ENCODE peak calls at places on chromosomes 5 and 9, in ten cellular contexts. K is heart left ventricle, T is testis, G is A549, F is thyroid gland, Q is endothelial cell of umbilical vein, H is sigmoid colon, Z is IMR-90, V is HCT116, I is body of pancreas. J is an unnamed sample. For H3K4me1, the result is how much of the 10 kb centered on the place peaks cover.

GRCh38 chr9:98375138-98375726 is 119.8 kb upstream of the TBC1D2 start:
- DNase-seq in K (no peak), T (no peak), G (no peak), F (no peak), Q (peak), H (no peak), Z (peak), V (no peak), I (no peak), J (no peak)

GRCh38 chr9:76680716-76681431 is 83.4 kb upstream of the PCA3 start:
- DNase-seq in K (no peak), T (no peak), G (no peak), F (no peak), Q (no peak), H (no peak), Z (no peak), V (no peak), I (no peak), J (no peak)

GRCh38 chr5:151694035-151694485 is 7.3 kb upstream of the SPARC start:
- DNase-seq in K (no peak), T (peak), G (no peak), F (no peak), Q (no peak), H (no peak), Z (no peak), V (no peak), I (no peak), J (no peak)

GRCh38 chr5:123518111-123518510 is 6.1 kb downstream of the CSNK1G3 start:
- DNase-seq in K (no peak), T (no peak), G (no peak), F (no peak), Q (no peak), H (no peak), Z (no peak), V (no peak), I (no peak), J (no peak)

GRCh38 chr9:134170525-134171315 is 6.4 kb upstream of the RNU6ATAC start:
- DNase-seq in K (no peak), T (no peak), G (no peak), F (no peak), Q (no peak), H (no peak), Z (no peak), V (no peak), I (no peak), J (no peak)

GRCh38 chr5:123754903-123755302 is 242.9 kb downstream of the CSNK1G3 start:
- DNase-seq in K (no peak), T (no peak), G (no peak), F (peak), Q (no peak), H (no peak), Z (peak), V (no peak), I (no peak), J (no peak)

GRCh38 chr5:22541037-22541436 is 312.1 kb downstream of the CDH12 start:
- DNase-seq in K (no peak), T (no peak), G (no peak), F (no peak), Q (no peak), H (no peak), Z (no peak), V (no peak), I (no peak), J (no peak)

GRCh38 chr5:56873056-56873455 is 36.3 kb upstream of the SETD9 start:
- DNase-seq in K (no peak), T (no peak), G (no peak), F (no peak), Q (no peak), H (no peak), Z (no peak), V (no peak), I (no peak), J (no peak)

GRCh38 chr9:130137081-130137869 is 34.9 kb upstream of the NCS1 start:
- DNase-seq in K (no peak), T (no peak), G (no peak), F (no peak), Q (no peak), H (no peak), Z (no peak), V (no peak), I (no peak), J (no peak)

GRCh38 chr5:88676637-88677481 is 206.1 kb downstream of the MEF2C start:
- DNase-seq in K (no peak), T (no peak), G (no peak), F (no peak), Q (no peak), H (no peak), Z (no peak), V (no peak), I (no peak), J (no peak)

GRCh38 chr5:60436518-60436917 is 263.4 kb downstream of the DEPDC1B start:
- DNase-seq in K (no peak), T (no peak), G (no peak), F (no peak), Q (no peak), H (no peak), Z (no peak), V (no peak), I (no peak), J (no peak)

GRCh38 chr5:41508186-41508585 is 2.2 kb downstream of the PLCXD3 start:
- DNase-seq in K (no peak), T (no peak), G (no peak), F (no peak), Q (no peak), H (no peak), Z (no peak), V (no peak), I (no peak), J (no peak)

GRCh38 chr5:1753490-1753889 is 46.1 kb downstream of the MRPL36 start:
- DNase-seq in K (no peak), T (peak), G (no peak), F (no peak), Q (no peak), H (peak), Z (no peak), V (no peak), I (no peak), J (no peak)

GRCh38 chr5:35884789-35885172 is 28.1 kb downstream of the IL7R start:
- DNase-seq in K (no peak), T (no peak), G (no peak), F (no peak), Q (no peak), H (no peak), Z (no peak), V (no peak), I (no peak), J (no peak)

GRCh38 chr5:153782589-153783238 is 256.0 kb downstream of the FAM114A2 start:
- DNase-seq in K (no peak), T (no peak), G (no peak), F (no peak), Q (no peak), H (no peak), Z (peak), V (no peak), I (no peak), J (no peak)

GRCh38 chr5:62931081-62931480 is 352.5 kb downstream of the LRRC70 start:
- DNase-seq in K (no peak), T (no peak), G (no peak), F (no peak), Q (no peak), H (no peak), Z (no peak), V (no peak), I (no peak), J (no peak)

GRCh38 chr5:33761139-33761538 is 130.7 kb downstream of the ADAMTS12 start:
- DNase-seq in K (no peak), T (no peak), G (no peak), F (no peak), Q (no peak), H (no peak), Z (peak), V (no peak), I (no peak), J (no peak)

GRCh38 chr9:116718111-116718510 is 31.0 kb downstream of the TRIM32 start:
- DNase-seq in K (no peak), T (no peak), G (no peak), F (no peak), Q (no peak), H (no peak), Z (no peak), V (no peak), I (no peak), J (no peak)

GRCh38 chr5:74199436-74200210 is 440.9 kb downstream of the ENC1 start:
- DNase-seq in K (no peak), T (no peak), G (no peak), F (no peak), Q (no peak), H (no peak), Z (peak), V (no peak), I (no peak), J (no peak)

GRCh38 chr9:97519441-97519970 is 18.0 kb downstream of the TMOD1 start:
- DNase-seq in K (no peak), T (no peak), G (no peak), F (no peak), Q (no peak), H (peak), Z (no peak), V (no peak), I (no peak), J (no peak)

GRCh38 chr9:113219972-113220371 is 1.1 kb downstream of the FKBP15 start:
- DNase-seq in K (no peak), T (no peak), G (no peak), F (no peak), Q (no peak), H (no peak), Z (peak), V (no peak), I (no peak), J (no peak)

GRCh38 chr9:118686940-118687339 is 682.3 kb downstream of the BRINP1 start:
- DNase-seq in K (no peak), T (no peak), G (no peak), F (no peak), Q (peak), H (no peak), Z (no peak), V (no peak), I (no peak), J (no peak)

GRCh38 chr5:148979104-148979723 is 83.6 kb downstream of the SH3TC2 start:
- DNase-seq in K (no peak), T (no peak), G (no peak), F (no peak), Q (no peak), H (no peak), Z (no peak), V (no peak), I (peak), J (no peak)

GRCh38 chr9:137972988-137973470 is 95.4 kb downstream of the CACNA1B start:
- DNase-seq in K (no peak), T (peak), G (no peak), F (no peak), Q (no peak), H (peak), Z (no peak), V (no peak), I (no peak), J (no peak)

GRCh38 chr9:91948423-91949292 is 1.4 kb downstream of the ROR2 start:
- DNase-seq in K (no peak), T (peak), G (peak), F (peak), Q (no peak), H (peak), Z (peak), V (peak), I (peak), J (no peak)

GRCh38 chr9:70902705-70903131 is 218.7 kb downstream of the TRPM3 start:
- DNase-seq in K (no peak), T (peak), G (peak), F (no peak), Q (peak), H (no peak), Z (peak), V (no peak), I (peak), J (no peak)

DNA sequence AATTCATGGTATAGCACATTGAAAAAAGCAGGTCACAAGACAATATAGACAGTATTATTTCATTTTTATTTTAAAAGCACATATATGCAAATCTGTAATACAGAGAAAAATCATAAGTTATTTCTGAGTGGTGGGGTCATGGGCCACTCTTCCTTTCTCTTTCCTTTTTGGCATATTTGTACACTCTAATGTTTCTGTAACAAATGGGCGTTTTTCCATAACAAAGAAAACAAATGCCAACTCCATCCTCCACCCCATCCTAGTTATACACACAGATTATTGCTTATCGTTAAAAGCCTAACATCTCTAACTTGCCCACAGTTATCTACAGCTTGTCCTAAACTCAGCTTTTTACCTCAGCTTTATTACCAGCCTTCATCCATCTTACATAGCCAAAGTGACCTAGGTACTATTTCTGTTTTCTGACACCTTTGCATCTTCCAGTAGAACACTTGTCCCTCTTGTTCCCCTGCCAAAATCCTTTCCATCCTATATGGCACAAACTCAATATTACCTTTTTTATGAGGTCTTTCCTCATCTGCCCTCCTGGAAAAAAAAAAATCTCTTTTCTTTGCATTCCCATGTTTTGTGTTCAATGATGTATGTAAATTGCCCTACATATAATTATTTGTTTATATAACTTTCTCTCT is 4.1 kb downstream of the KIAA0825 start:
- DNase-seq in K (no peak), T (no peak), G (no peak), F (no peak), Q (peak), H (no peak), Z (no peak), V (no peak), I (no peak), J (no peak)
- H3K4me1 ChIP-seq in K (under half), T (under half), G (under half), F (under half), Q (under half), H (under half), Z (under half), V (under half), I (under half), J (under half)

GRCh38 chr9:28264368-28264767 is 691.1 kb upstream of the C9orf72 start:
- DNase-seq in K (no peak), T (no peak), G (no peak), F (no peak), Q (no peak), H (no peak), Z (peak), V (no peak), I (no peak), J (no peak)

GRCh38 chr9:28267351-28267750 is 694.1 kb upstream of the C9orf72 start:
- DNase-seq in K (no peak), T (no peak), G (no peak), F (no peak), Q (no peak), H (no peak), Z (no peak), V (no peak), I (no peak), J (no peak)

GRCh38 chr9:28270156-28270555 is 696.9 kb upstream of the C9orf72 start:
- DNase-seq in K (no peak), T (no peak), G (no peak), F (no peak), Q (no peak), H (no peak), Z (no peak), V (no peak), I (no peak), J (no peak)
- TF ChIP-seq POLR2A in K (no peak), T (no peak), G (no peak), F (no peak), Q (no peak), H (no peak), Z (no peak), V (no peak), I (no peak), J (no peak)

GRCh38 chr9:125654121-125654520 is 52.9 kb downstream of the MAPKAP1 start:
- DNase-seq in K (no peak), T (no peak), G (no peak), F (no peak), Q (no peak), H (no peak), Z (no peak), V (no peak), I (no peak), J (no peak)

GRCh38 chr9:125652771-125653170 is 54.2 kb downstream of the MAPKAP1 start:
- DNase-seq in K (no peak), T (no peak), G (no peak), F (no peak), Q (no peak), H (no peak), Z (no peak), V (no peak), I (no peak), J (no peak)

GRCh38 chr9:125655074-125655633 is 51.9 kb downstream of the MAPKAP1 start:
- DNase-seq in K (no peak), T (no peak), G (no peak), F (no peak), Q (no peak), H (no peak), Z (no peak), V (no peak), I (no peak), J (no peak)

GRCh38 chr9:125659201-125659840 is 47.7 kb downstream of the MAPKAP1 start:
- DNase-seq in K (no peak), T (no peak), G (no peak), F (no peak), Q (no peak), H (no peak), Z (peak), V (no peak), I (no peak), J (no peak)

GRCh38 chr9:125655691-125656410 is 51.2 kb downstream of the MAPKAP1 start:
- DNase-seq in K (no peak), T (no peak), G (no peak), F (no peak), Q (peak), H (no peak), Z (peak), V (no peak), I (no peak), J (no peak)
- H3K4me1 ChIP-seq in K (under half), T (under half), G (under half), F (under half), Q (under half), H (under half), Z (under half), V (under half), I (under half), J (under half)

DNA sequence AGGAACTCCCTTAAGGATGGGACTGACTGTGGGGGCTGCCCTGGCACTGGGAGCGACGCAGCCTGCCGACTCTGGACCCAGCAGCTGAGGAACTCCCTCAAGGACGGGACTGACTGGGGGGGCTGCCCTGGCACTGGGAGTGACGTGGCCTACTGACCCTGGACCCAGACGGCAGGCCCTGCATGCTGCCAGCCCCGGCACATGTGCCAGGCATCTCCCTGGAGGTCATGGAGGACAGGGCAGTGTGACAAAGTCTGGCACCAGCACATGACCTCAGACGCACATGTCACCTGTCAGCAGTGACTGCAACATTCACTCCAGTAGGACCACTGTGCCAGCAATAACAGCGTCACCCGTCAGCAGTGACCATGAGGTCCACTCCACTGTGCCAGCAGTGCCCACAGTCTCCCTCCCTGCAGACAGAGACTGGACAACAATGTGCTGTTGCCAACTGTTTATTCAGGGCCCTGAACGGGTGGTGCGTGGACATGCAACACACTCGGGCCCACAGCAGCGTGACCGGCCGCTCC is 4.5 kb downstream of the FBXW5 start:
- DNase-seq in K (peak), T (peak), G (no peak), F (no peak), Q (no peak), H (peak), Z (no peak), V (no peak), I (peak), J (no peak)
- TF ChIP-seq POLR2A in K (no peak), T (no peak), G (no peak), F (no peak), Q (no peak), H (no peak), Z (no peak), V (no peak), I (no peak), J (peak)

GRCh38 chr5:133032852-133033742 is 6.7 kb upstream of the ZCCHC10 start:
- DNase-seq in K (no peak), T (no peak), G (no peak), F (no peak), Q (no peak), H (no peak), Z (no peak), V (no peak), I (no peak), J (no peak)

GRCh38 chr5:133025804-133026663 is at the start of gene ZCCHC10:
- DNase-seq in K (peak), T (peak), G (peak), F (peak), Q (peak), H (peak), Z (peak), V (peak), I (peak), J (peak)

GRCh38 chr5:133030343-133031005 is 4.1 kb upstream of the ZCCHC10 start:
- DNase-seq in K (no peak), T (no peak), G (no peak), F (no peak), Q (no peak), H (no peak), Z (no peak), V (no peak), I (no peak), J (no peak)

GRCh38 chr5:133026664-133027153 is 360 bp upstream of the ZCCHC10 start:
- DNase-seq in K (no peak), T (no peak), G (peak), F (no peak), Q (no peak), H (no peak), Z (no peak), V (no peak), I (no peak), J (no peak)

DNA sequence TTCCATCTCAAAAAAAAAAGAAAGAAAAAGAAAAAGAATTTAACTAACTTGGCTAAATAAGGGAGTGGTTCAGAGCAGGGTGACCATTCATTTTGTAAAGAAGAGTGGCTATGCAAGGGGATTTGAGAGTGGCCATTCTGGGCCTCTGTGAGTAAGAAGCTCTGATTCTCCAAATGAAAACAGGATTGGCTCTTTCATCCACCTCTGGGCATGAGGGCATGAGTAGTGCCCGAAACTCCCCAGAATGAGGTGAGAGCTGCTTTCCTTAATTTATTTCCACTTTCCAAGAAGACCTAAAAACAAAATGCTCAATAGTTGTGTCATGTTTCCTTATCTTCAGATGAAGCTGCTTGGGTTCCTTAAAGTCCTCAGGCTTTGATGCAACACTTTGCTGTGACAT is 3.0 kb upstream of the ZCCHC10 start:
- DNase-seq in K (no peak), T (no peak), G (no peak), F (no peak), Q (no peak), H (no peak), Z (no peak), V (no peak), I (no peak), J (no peak)
- H3K4me1 ChIP-seq in K (under half), T (under half), G (under half), F (under half), Q (under half), H (under half), Z (under half), V (under half), I (under half), J (under half)

DNA sequence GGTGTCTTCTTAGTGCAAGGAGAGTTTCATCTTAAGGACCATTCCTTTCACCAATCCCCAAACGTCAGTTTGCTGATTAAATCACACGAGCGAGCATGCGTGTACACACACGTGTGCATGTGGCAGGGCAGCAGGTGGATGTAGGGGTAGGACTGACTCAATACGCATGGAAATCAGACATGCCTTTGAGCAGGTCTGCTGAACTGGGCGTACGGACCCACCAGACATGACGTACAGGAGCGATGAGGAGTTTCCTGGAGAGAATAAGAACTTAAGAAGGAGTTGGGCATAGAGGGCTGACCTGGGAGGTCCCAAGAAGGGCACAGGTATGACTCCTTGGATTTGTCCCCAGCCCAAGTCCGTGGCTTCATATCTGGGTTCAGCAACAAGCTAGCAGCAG is 170.0 kb downstream of the FGF18 start:
- DNase-seq in K (no peak), T (no peak), G (no peak), F (no peak), Q (no peak), H (no peak), Z (no peak), V (no peak), I (no peak), J (peak)
- TF ChIP-seq POLR2A in K (no peak), T (no peak), G (no peak), F (no peak), Q (no peak), H (no peak), Z (no peak), V (no peak), I (no peak), J (no peak)